ENCODE peak calls at places on chromosomes 7 and 10, in six cellular contexts. One of them, this sample, is unnamed.
A peak's percentile ranks its signal among the peaks of the same experiment; 100 is the strongest.

GRCh38 chr10:17923728-17924127 is 28.0 kb upstream of the SLC39A12 start:
- DNase-seq in ovary: no peak
- DNase-seq in uterus: peak; percentile 41
- DNase-seq in aorta: peak; percentile 80
- DNase-seq in pancreas: no peak
- DNase-seq in PC-9: peak; percentile 87
- DNase-seq in this sample: no peak

GRCh38 chr7:85070967-85071628 is 115.8 kb downstream of the SEMA3D start:
- DNase-seq in uterus: no peak
- DNase-seq in PC-9: no peak
- DNase-seq in ovary: no peak
- DNase-seq in pancreas: no peak
- DNase-seq in aorta: no peak
- DNase-seq in this sample: no peak

GRCh38 chr10:132375116-132375794 is 21.7 kb upstream of the PWWP2B start:
- DNase-seq in aorta: peak; percentile 57
- DNase-seq in PC-9: no peak
- DNase-seq in uterus: peak; percentile 8
- DNase-seq in pancreas: peak; percentile 26
- DNase-seq in ovary: no peak
- DNase-seq in this sample: no peak

GRCh38 chr10:103580011-103580410 is 86.5 kb downstream of the NEURL1 start:
- DNase-seq in ovary: no peak
- DNase-seq in aorta: no peak
- DNase-seq in pancreas: no peak
- DNase-seq in PC-9: no peak
- DNase-seq in uterus: no peak
- DNase-seq in this sample: no peak

GRCh38 chr10:91976324-91977051 is 52.9 kb downstream of the BTAF1 start:
- DNase-seq in uterus: no peak
- DNase-seq in aorta: no peak
- DNase-seq in pancreas: no peak
- DNase-seq in PC-9: no peak
- DNase-seq in ovary: no peak
- DNase-seq in this sample: no peak

GRCh38 chr7:133115596-133115995 is 33.7 kb upstream of the CHCHD3 start:
- DNase-seq in aorta: no peak
- DNase-seq in uterus: no peak
- DNase-seq in PC-9: no peak
- DNase-seq in pancreas: no peak
- DNase-seq in ovary: no peak
- DNase-seq in this sample: no peak

GRCh38 chr10:100962346-100963080 is 6.8 kb upstream of the SEMA4G start:
- DNase-seq in pancreas: no peak
- DNase-seq in uterus: no peak
- DNase-seq in ovary: no peak
- DNase-seq in PC-9: no peak
- DNase-seq in aorta: no peak
- DNase-seq in this sample: no peak

GRCh38 chr7:141045126-141045841 is 28.6 kb upstream of the TMEM178B start:
- DNase-seq in uterus: no peak
- DNase-seq in ovary: no peak
- DNase-seq in PC-9: no peak
- DNase-seq in pancreas: no peak
- DNase-seq in aorta: no peak
- DNase-seq in this sample: no peak

GRCh38 chr10:5284311-5285057 is 80.3 kb upstream of the UCN3 start:
- DNase-seq in aorta: no peak
- DNase-seq in PC-9: peak; percentile 68
- DNase-seq in uterus: no peak
- DNase-seq in ovary: no peak
- DNase-seq in pancreas: no peak
- DNase-seq in this sample: no peak

GRCh38 chr10:30052062-30052461 is 7.3 kb downstream of the JCAD start:
- DNase-seq in pancreas: no peak
- DNase-seq in aorta: no peak
- DNase-seq in PC-9: no peak
- DNase-seq in uterus: no peak
- DNase-seq in ovary: no peak
- DNase-seq in this sample: no peak

GRCh38 chr10:97494151-97494550 is 4.1 kb downstream of the MMS19 start:
- DNase-seq in pancreas: no peak
- DNase-seq in ovary: no peak
- DNase-seq in uterus: no peak
- DNase-seq in aorta: no peak
- DNase-seq in PC-9: no peak
- DNase-seq in this sample: no peak

GRCh38 chr7:593324-594115 is 73.9 kb upstream of the PDGFA start:
- DNase-seq in PC-9: no peak
- DNase-seq in uterus: no peak
- DNase-seq in aorta: no peak
- DNase-seq in ovary: no peak
- DNase-seq in pancreas: no peak
- DNase-seq in this sample: no peak
- H3K4me1 ChIP-seq in PC-9: no peaks in the 10 kb centered on the region
- H3K4me1 ChIP-seq in uterus: no peaks in the 10 kb centered on the region
- H3K4me1 ChIP-seq in aorta: no peaks in the 10 kb centered on the region
- H3K4me1 ChIP-seq in ovary: no peaks in the 10 kb centered on the region
- H3K4me1 ChIP-seq in pancreas: no peaks in the 10 kb centered on the region
- H3K4me1 ChIP-seq in this sample: no peaks in the 10 kb centered on the region

GRCh38 chr10:79377557-79378382 is 30.5 kb downstream of the PPIF start:
- DNase-seq in pancreas: no peak
- DNase-seq in ovary: no peak
- DNase-seq in aorta: no peak
- DNase-seq in PC-9: no peak
- DNase-seq in uterus: no peak
- DNase-seq in this sample: no peak

GRCh38 chr10:79380125-79380917 is 33.1 kb downstream of the PPIF start:
- DNase-seq in uterus: peak; percentile 73
- DNase-seq in ovary: peak; percentile 61
- DNase-seq in aorta: no peak
- DNase-seq in PC-9: no peak
- DNase-seq in pancreas: peak; percentile 49
- DNase-seq in this sample: no peak

GRCh38 chr10:79379512-79380124 is 32.3 kb downstream of the PPIF start:
- DNase-seq in uterus: peak; percentile 57
- DNase-seq in PC-9: no peak
- DNase-seq in aorta: no peak
- DNase-seq in pancreas: peak; percentile 54
- DNase-seq in ovary: peak; percentile 72
- DNase-seq in this sample: no peak

GRCh38 chr10:79378383-79378646 is 31.0 kb downstream of the PPIF start:
- DNase-seq in aorta: no peak
- DNase-seq in ovary: no peak
- DNase-seq in pancreas: no peak
- DNase-seq in PC-9: no peak
- DNase-seq in uterus: no peak
- DNase-seq in this sample: no peak

GRCh38 chr10:79378647-79379511 is 31.6 kb downstream of the PPIF start:
- DNase-seq in aorta: no peak
- DNase-seq in pancreas: peak; percentile 43
- DNase-seq in ovary: peak; percentile 13
- DNase-seq in uterus: no peak
- DNase-seq in PC-9: no peak
- DNase-seq in this sample: peak; percentile 27
- H3K4me1 ChIP-seq in aorta: no peaks in the 10 kb centered on the region
- H3K4me1 ChIP-seq in pancreas: no peaks in the 10 kb centered on the region
- H3K4me1 ChIP-seq in ovary: peaks cover 33% of the 10 kb centered on the region
- H3K4me1 ChIP-seq in uterus: peaks cover 26% of the 10 kb centered on the region
- H3K4me1 ChIP-seq in PC-9: peaks cover 10% of the 10 kb centered on the region
- H3K4me1 ChIP-seq in this sample: peaks cover 5% of the 10 kb centered on the region

GRCh38 chr7:117148971-117149370 is 173.9 kb downstream of the WNT2 start:
- DNase-seq in pancreas: no peak
- DNase-seq in PC-9: no peak
- DNase-seq in ovary: no peak
- DNase-seq in aorta: no peak
- DNase-seq in uterus: no peak
- DNase-seq in this sample: no peak
- H3K4me1 ChIP-seq in pancreas: no peaks in the 10 kb centered on the region
- H3K4me1 ChIP-seq in PC-9: no peaks in the 10 kb centered on the region
- H3K4me1 ChIP-seq in ovary: no peaks in the 10 kb centered on the region
- H3K4me1 ChIP-seq in aorta: no peaks in the 10 kb centered on the region
- H3K4me1 ChIP-seq in uterus: no peaks in the 10 kb centered on the region
- H3K4me1 ChIP-seq in this sample: no peaks in the 10 kb centered on the region

GRCh38 chr10:80174641-80175395 is 30.5 kb downstream of the ANXA11 start:
- DNase-seq in PC-9: no peak
- DNase-seq in pancreas: no peak
- DNase-seq in ovary: no peak
- DNase-seq in uterus: no peak
- DNase-seq in aorta: peak; percentile 63
- DNase-seq in this sample: peak; percentile 24

GRCh38 chr10:80173441-80173840 is 31.9 kb downstream of the ANXA11 start:
- DNase-seq in uterus: no peak
- DNase-seq in ovary: no peak
- DNase-seq in aorta: no peak
- DNase-seq in pancreas: no peak
- DNase-seq in PC-9: no peak
- DNase-seq in this sample: no peak

GRCh38 chr10:80182986-80183385 is 22.4 kb downstream of the ANXA11 start:
- DNase-seq in PC-9: no peak
- DNase-seq in ovary: no peak
- DNase-seq in aorta: peak; percentile 63
- DNase-seq in pancreas: no peak
- DNase-seq in uterus: no peak
- DNase-seq in this sample: no peak

GRCh38 chr10:80176526-80176925 is 28.8 kb downstream of the ANXA11 start:
- DNase-seq in uterus: no peak
- DNase-seq in pancreas: no peak
- DNase-seq in ovary: no peak
- DNase-seq in PC-9: no peak
- DNase-seq in aorta: peak; percentile 65
- DNase-seq in this sample: no peak

DNA sequence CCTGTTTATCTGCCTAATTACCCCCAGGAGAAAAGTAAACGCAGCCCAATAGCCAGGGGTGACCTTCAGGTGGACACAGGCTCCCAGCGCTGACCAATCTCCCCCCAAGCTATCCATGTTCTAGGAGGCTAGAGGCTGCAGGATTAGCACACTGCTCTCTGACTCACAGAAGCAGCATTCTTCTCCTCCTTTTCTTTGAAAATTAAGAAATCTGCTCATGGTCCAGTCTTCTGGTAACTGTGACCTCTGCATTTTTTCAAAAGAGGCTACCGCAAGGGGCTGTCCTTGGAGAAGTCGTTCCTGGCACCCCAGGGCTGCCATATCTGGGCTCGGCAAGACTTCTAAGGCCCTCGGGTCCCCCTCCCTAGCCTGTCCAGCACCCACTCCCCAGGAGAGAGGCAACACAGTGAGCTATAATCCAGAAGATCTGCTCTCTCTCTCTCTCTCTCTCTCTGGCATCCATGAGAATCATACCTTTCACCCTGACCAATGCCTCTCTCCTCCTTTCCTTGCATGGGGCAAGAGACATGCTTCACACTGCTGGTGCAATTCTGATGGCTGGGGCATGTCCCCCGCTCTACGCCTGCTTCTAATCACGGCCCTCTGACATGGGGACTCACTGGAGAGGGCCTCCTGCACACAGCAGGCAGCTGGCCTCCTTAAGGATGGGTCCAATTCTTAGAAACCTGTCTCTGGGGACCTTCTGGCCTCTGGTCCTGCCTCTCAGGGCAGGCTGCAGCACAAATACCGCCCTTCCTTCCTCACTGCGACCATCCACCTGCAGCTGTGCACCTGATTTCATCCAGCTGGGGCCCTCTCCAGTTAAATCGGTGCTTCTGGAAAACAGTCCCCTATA is 27.3 kb downstream of the ANXA11 start:
- DNase-seq in ovary: no peak
- DNase-seq in PC-9: no peak
- DNase-seq in aorta: peak; percentile 57
- DNase-seq in pancreas: no peak
- DNase-seq in uterus: no peak
- DNase-seq in this sample: no peak
- H3K4me1 ChIP-seq in ovary: peaks cover 4% of the 10 kb centered on the region
- H3K4me1 ChIP-seq in PC-9: peaks cover 34% of the 10 kb centered on the region
- H3K4me1 ChIP-seq in aorta: no peaks in the 10 kb centered on the region
- H3K4me1 ChIP-seq in pancreas: no peaks in the 10 kb centered on the region
- H3K4me1 ChIP-seq in uterus: peaks cover 4% of the 10 kb centered on the region
- H3K4me1 ChIP-seq in this sample: peaks cover 48% of the 10 kb centered on the region

GRCh38 chr10:113060221-113061053 is 110.4 kb downstream of the TCF7L2 start:
- DNase-seq in PC-9: no peak
- DNase-seq in ovary: no peak
- DNase-seq in aorta: peak; percentile 84
- DNase-seq in pancreas: no peak
- DNase-seq in uterus: no peak
- DNase-seq in this sample: no peak

GRCh38 chr10:113061054-113061430 is 111.0 kb downstream of the TCF7L2 start:
- DNase-seq in aorta: no peak
- DNase-seq in ovary: peak; percentile 50
- DNase-seq in uterus: no peak
- DNase-seq in pancreas: no peak
- DNase-seq in PC-9: no peak
- DNase-seq in this sample: no peak

GRCh38 chr10:113064039-113064438 is 114.0 kb downstream of the TCF7L2 start:
- DNase-seq in aorta: no peak
- DNase-seq in ovary: no peak
- DNase-seq in pancreas: no peak
- DNase-seq in uterus: no peak
- DNase-seq in PC-9: no peak
- DNase-seq in this sample: no peak

GRCh38 chr10:113059001-113059780 is 109.1 kb downstream of the TCF7L2 start:
- DNase-seq in uterus: peak; percentile 72
- DNase-seq in PC-9: no peak
- DNase-seq in ovary: peak; percentile 59
- DNase-seq in aorta: no peak
- DNase-seq in pancreas: no peak
- DNase-seq in this sample: no peak

GRCh38 chr10:113062977-113063967 is 113.2 kb downstream of the TCF7L2 start:
- DNase-seq in uterus: no peak
- DNase-seq in ovary: no peak
- DNase-seq in aorta: no peak
- DNase-seq in pancreas: no peak
- DNase-seq in PC-9: no peak
- DNase-seq in this sample: no peak
- H3K4me1 ChIP-seq in uterus: no peaks in the 10 kb centered on the region
- H3K4me1 ChIP-seq in ovary: peaks cover 48% of the 10 kb centered on the region
- H3K4me1 ChIP-seq in aorta: peaks cover 24% of the 10 kb centered on the region
- H3K4me1 ChIP-seq in pancreas: peaks cover 25% of the 10 kb centered on the region
- H3K4me1 ChIP-seq in PC-9: no peaks in the 10 kb centered on the region
- H3K4me1 ChIP-seq in this sample: peaks cover 12% of the 10 kb centered on the region

GRCh38 chr10:11551915-11552602 is 59.4 kb downstream of the USP6NL start:
- DNase-seq in pancreas: no peak
- DNase-seq in aorta: no peak
- DNase-seq in ovary: no peak
- DNase-seq in PC-9: peak; percentile 32
- DNase-seq in uterus: no peak
- DNase-seq in this sample: no peak
- H3K4me1 ChIP-seq in pancreas: no peaks in the 10 kb centered on the region
- H3K4me1 ChIP-seq in aorta: no peaks in the 10 kb centered on the region
- H3K4me1 ChIP-seq in ovary: no peaks in the 10 kb centered on the region
- H3K4me1 ChIP-seq in PC-9: peaks cover 30% of the 10 kb centered on the region
- H3K4me1 ChIP-seq in uterus: no peaks in the 10 kb centered on the region
- H3K4me1 ChIP-seq in this sample: peaks cover 7% of the 10 kb centered on the region

DNA sequence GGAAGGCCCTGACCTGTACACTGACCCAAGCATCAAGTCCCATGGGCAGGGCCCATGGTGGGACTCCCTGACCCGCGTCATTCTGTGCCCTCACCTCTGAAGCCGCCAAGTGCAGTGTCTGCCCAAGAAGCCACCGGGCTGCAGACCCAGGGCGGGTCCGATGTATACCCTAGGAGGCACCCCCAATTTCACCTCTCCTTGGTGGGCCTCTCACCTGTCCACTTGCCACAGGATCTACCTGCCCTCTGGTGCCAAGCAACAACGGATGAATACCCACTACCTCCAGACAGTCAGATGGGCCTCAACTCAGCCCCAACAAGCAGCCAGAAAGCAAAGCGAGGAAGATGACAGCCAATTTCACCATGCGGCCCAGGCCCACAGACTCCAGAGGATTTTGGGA is 92.6 kb downstream of the CTBP2 start:
- DNase-seq in PC-9: no peak
- DNase-seq in pancreas: no peak
- DNase-seq in ovary: no peak
- DNase-seq in aorta: peak; percentile 54
- DNase-seq in uterus: no peak
- DNase-seq in this sample: no peak
- H3K4me1 ChIP-seq in PC-9: peaks cover 45% of the 10 kb centered on the region
- H3K4me1 ChIP-seq in pancreas: peaks cover 6% of the 10 kb centered on the region
- H3K4me1 ChIP-seq in ovary: peaks cover 24% of the 10 kb centered on the region
- H3K4me1 ChIP-seq in aorta: no peaks in the 10 kb centered on the region
- H3K4me1 ChIP-seq in uterus: peaks cover 9% of the 10 kb centered on the region
- H3K4me1 ChIP-seq in this sample: peaks cover 11% of the 10 kb centered on the region